ENCODE peak calls at places on chromosomes 11 and 22, in four cellular contexts. V is activated gamma-delta T cell treated with anti-CD3 and anti-CD28 coated beads, Interleukin-2, amount 50 U/mL, for 16 hours; L is foreskin fibroblast; G is astrocyte. Q is an unnamed sample.

GRCh38 chr22:19806213-19807160 is 45.9 kb downstream of the TBX1 start:
- DNase-seq in L (no peak), G (peak; percentile 23), V (no peak), Q (no peak)

GRCh38 chr22:47495102-47495501 is 732.7 kb downstream of the TBC1D22A start:
- DNase-seq in G (no peak), L (no peak), V (no peak), Q (no peak)

GRCh38 chr22:49968831-49969661 is 8.5 kb downstream of the PIM3 start:
- DNase-seq in V (no peak), G (no peak), L (no peak), Q (no peak)

GRCh38 chr11:7924526-7924925 is 6.5 kb downstream of the OR10A6 start:
- DNase-seq in G (no peak), V (no peak), L (no peak), Q (no peak)

GRCh38 chr11:45379162-45379863 is 93.2 kb upstream of the SYT13 start:
- DNase-seq in L (no peak), V (no peak), G (no peak), Q (no peak)

GRCh38 chr22:35638408-35638807 is 9.8 kb upstream of the APOL6 start:
- DNase-seq in V (no peak), G (peak; percentile 72), L (peak; percentile 95), Q (no peak)

GRCh38 chr11:2563216-2564007 is 118.6 kb downstream of the KCNQ1 start:
- DNase-seq in G (no peak), L (no peak), V (no peak), Q (no peak)

GRCh38 chr22:46585340-46586122 is 34.7 kb upstream of the GRAMD4 start:
- DNase-seq in V (no peak), G (no peak), L (no peak), Q (no peak)

GRCh38 chr11:128095459-128096096 is 491.8 kb downstream of the ETS1 start:
- DNase-seq in L (peak; percentile 72), V (no peak), G (peak; percentile 84), Q (peak; percentile 70)

GRCh38 chr11:2517016-2517385 is 72.2 kb downstream of the KCNQ1 start:
- DNase-seq in L (no peak), V (no peak), G (no peak), Q (no peak)

GRCh38 chr22:49724893-49725489 is 102.7 kb downstream of the BRD1 start:
- DNase-seq in V (peak; percentile 54), L (peak; percentile 56), G (peak; percentile 3), Q (no peak)

GRCh38 chr11:65489706-65490310 is 9.0 kb upstream of the MALAT1 start:
- DNase-seq in G (peak; percentile 57), L (peak; percentile 68), V (no peak), Q (no peak)

GRCh38 chr22:32920032-32920628 is 118.6 kb downstream of the TIMP3 start:
- DNase-seq in G (peak; percentile 60), V (no peak), L (peak; percentile 31), Q (no peak)

GRCh38 chr11:119303227-119303718 is 13.7 kb downstream of the MCAM start:
- DNase-seq in V (no peak), G (no peak), L (no peak), Q (no peak)

GRCh38 chr22:48627203-48627602 is 1200.5 kb downstream of the BRD1 start:
- DNase-seq in L (no peak), G (peak; percentile 22), V (no peak), Q (no peak)

GRCh38 chr11:2666828-2667570 is 32.8 kb downstream of the KCNQ1OT1 start:
- DNase-seq in L (no peak), G (no peak), V (no peak), Q (no peak)

GRCh38 chr22:37752189-37753061 is 55.3 kb upstream of the GCAT start:
- DNase-seq in V (no peak), G (peak; percentile 84), L (peak; percentile 99), Q (peak; percentile 93)

GRCh38 chr22:42316988-42317387 is 46.5 kb upstream of the TCF20 start:
- DNase-seq in L (peak; percentile 36), V (no peak), G (peak; percentile 61), Q (no peak)

GRCh38 chr22:42222140-42222539 is 48.3 kb downstream of the TCF20 start:
- DNase-seq in L (no peak), V (no peak), G (no peak), Q (no peak)

GRCh38 chr11:77636738-77637344 is 753 bp downstream of the CLNS1A start:
- DNase-seq in V (no peak), L (no peak), G (no peak), Q (no peak)

GRCh38 chr11:47233989-47234668 is 14.5 kb downstream of the ACP2 start:
- DNase-seq in V (no peak), G (peak; percentile 54), L (peak; percentile 71), Q (peak; percentile 83)

GRCh38 chr22:43398910-43399309 is 12.9 kb upstream of the MPPED1 start:
- DNase-seq in L (no peak), G (no peak), V (no peak), Q (no peak)

Q was measured in HS-5.